ENCODE peak calls at places on chromosomes 11 and 22, in six cellular contexts. G is effector memory CD4-positive, alpha-beta T cell; I is CD4-positive, CD25-positive, alpha-beta regulatory T cell; L is SJSA1; K is adrenal gland; V is bronchial epithelial cell. Y is an unnamed sample.
A peak's percentile ranks its signal among the peaks of the same experiment; 100 is the strongest.

GRCh38 chr11:32962016-32962415 is 53.7 kb upstream of the DEPDC7 start:
- DNase-seq in G (no peak), I (no peak), L (no peak), K (no peak), V (no peak), Y (no peak)

GRCh38 chr11:34655335-34656008 is 34.6 kb downstream of the EHF start:
- DNase-seq in G (no peak), I (no peak), L (no peak), K (peak; percentile 57), V (peak; percentile 83), Y (no peak)

GRCh38 chr11:57545883-57546282 is 8.5 kb downstream of the SMTNL1 start:
- DNase-seq in G (no peak), I (no peak), L (no peak), K (no peak), V (no peak), Y (peak; percentile 62)

GRCh38 chr11:126352934-126353801 is 2.3 kb upstream of the ST3GAL4 start:
- DNase-seq in G (no peak), I (no peak), L (peak; percentile 68), K (no peak), V (peak; percentile 83), Y (no peak)

GRCh38 chr11:29482510-29482909 is 534.3 kb downstream of the KCNA4 start:
- DNase-seq in G (no peak), I (no peak), L (no peak), K (no peak), V (no peak), Y (no peak)

GRCh38 chr22:46833228-46833627 is 70.8 kb downstream of the TBC1D22A start:
- DNase-seq in G (no peak), I (no peak), L (no peak), K (no peak), V (peak; percentile 29), Y (peak; percentile 67)

GRCh38 chr11:125517116-125517804 is 21.2 kb upstream of the FEZ1 start:
- DNase-seq in G (no peak), I (no peak), L (no peak), K (peak; percentile 30), V (no peak), Y (no peak)

GRCh38 chr11:127844843-127845242 is 742.5 kb downstream of the ETS1 start:
- DNase-seq in G (no peak), I (no peak), L (no peak), K (no peak), V (no peak), Y (no peak)

GRCh38 chr11:112368402-112368801 is 107.7 kb upstream of the PLET1 start:
- DNase-seq in G (no peak), I (no peak), L (no peak), K (no peak), V (peak; percentile 64), Y (no peak)

GRCh38 chr11:116691779-116692178 is 81.0 kb downstream of the BUD13 start:
- DNase-seq in G (peak; percentile 18), I (peak; percentile 16), L (peak; percentile 3), K (peak; percentile 37), V (peak; percentile 19), Y (peak; percentile 78)

GRCh38 chr22:46829140-46829891 is 66.9 kb downstream of the TBC1D22A start:
- DNase-seq in G (no peak), I (no peak), L (peak; percentile 88), K (peak; percentile 49), V (peak; percentile 75), Y (peak; percentile 73)

GRCh38 chr11:502288-503178 is 4.5 kb downstream of the RNH1 start:
- DNase-seq in G (no peak), I (no peak), L (no peak), K (no peak), V (no peak), Y (peak; percentile 50)

GRCh38 chr22:42114721-42115120 is 15.9 kb downstream of the CYP2D6 start:
- DNase-seq in G (no peak), I (no peak), L (peak; percentile 8), K (peak; percentile 28), V (no peak), Y (no peak)

GRCh38 chr11:95378106-95378505 is 147.1 kb upstream of the SESN3 start:
- DNase-seq in G (no peak), I (no peak), L (no peak), K (no peak), V (peak; percentile 57), Y (no peak)

GRCh38 chr11:96008161-96008560 is 84.3 kb upstream of the MTMR2 start:
- DNase-seq in G (no peak), I (no peak), L (no peak), K (no peak), V (no peak), Y (no peak)

GRCh38 chr11:59273008-59273841 is 60.5 kb upstream of the MPEG1 start:
- DNase-seq in G (no peak), I (no peak), L (no peak), K (no peak), V (peak; percentile 24), Y (no peak)

GRCh38 chr22:36155702-36156101 is 4.9 kb downstream of the APOL3 start:
- DNase-seq in G (no peak), I (no peak), L (no peak), K (peak; percentile 66), V (no peak), Y (peak; percentile 65)

GRCh38 chr11:17021550-17021949 is 7.3 kb upstream of the PLEKHA7 start:
- DNase-seq in G (no peak), I (no peak), L (no peak), K (no peak), V (no peak), Y (no peak)

GRCh38 chr11:64727131-64727530 is 4.1 kb upstream of the NRXN2 start:
- DNase-seq in G (no peak), I (no peak), L (no peak), K (no peak), V (no peak), Y (no peak)

GRCh38 chr11:64456509-64457320 is 97.8 kb downstream of the RPS6KA4 start:
- DNase-seq in G (no peak), I (no peak), L (no peak), K (no peak), V (no peak), Y (no peak)

GRCh38 chr11:28727254-28727653 is 619.1 kb downstream of the METTL15 start:
- DNase-seq in G (no peak), I (no peak), L (no peak), K (no peak), V (no peak), Y (no peak)

GRCh38 chr11:70241709-70242108 is 28.8 kb upstream of the PPFIA1 start:
- DNase-seq in G (no peak), I (no peak), L (no peak), K (no peak), V (no peak), Y (no peak)

GRCh38 chr11:86577663-86578636 is 94.5 kb downstream of the ME3 start:
- DNase-seq in G (no peak), I (no peak), L (peak; percentile 67), K (peak; percentile 91), V (peak; percentile 90), Y (peak; percentile 85)

GRCh38 chr11:87083029-87083428 is 45.3 kb downstream of the TMEM135 start:
- DNase-seq in G (no peak), I (no peak), L (no peak), K (no peak), V (no peak), Y (no peak)

GRCh38 chr11:68328374-68329091 is 16.1 kb downstream of the LRP5 start:
- DNase-seq in G (no peak), I (no peak), L (peak; percentile 52), K (peak; percentile 51), V (no peak), Y (no peak)

GRCh38 chr11:112886707-112887370 is 74.4 kb upstream of the NCAM1 start:
- DNase-seq in G (no peak), I (no peak), L (no peak), K (no peak), V (no peak), Y (no peak)

GRCh38 chr11:59755701-59756495 is 722 bp downstream of the STX3 start:
- DNase-seq in G (peak; percentile 42), I (peak; percentile 36), L (peak; percentile 77), K (peak; percentile 86), V (peak; percentile 67), Y (peak; percentile 91)

GRCh38 chr11:108019870-108020540 is 11.3 kb downstream of the CUL5 start:
- DNase-seq in G (no peak), I (no peak), L (no peak), K (no peak), V (no peak), Y (no peak)

GRCh38 chr11:115244314-115244713 is 259.9 kb downstream of the CADM1 start:
- DNase-seq in G (no peak), I (no peak), L (no peak), K (no peak), V (no peak), Y (no peak)

GRCh38 chr22:33464698-33465097 is 406.5 kb upstream of the SYN3 start:
- DNase-seq in G (no peak), I (no peak), L (no peak), K (no peak), V (no peak), Y (no peak)

GRCh38 chr11:131595812-131596211 is 225.4 kb downstream of the NTM start:
- DNase-seq in G (no peak), I (no peak), L (no peak), K (no peak), V (no peak), Y (no peak)

GRCh38 chr11:101448881-101449442 is 134.8 kb downstream of the TRPC6 start:
- DNase-seq in G (no peak), I (no peak), L (no peak), K (no peak), V (no peak), Y (no peak)

GRCh38 chr11:3003396-3004231 is 11.5 kb upstream of the NAP1L4 start:
- DNase-seq in G (no peak), I (no peak), L (no peak), K (no peak), V (peak; percentile 93), Y (peak; percentile 51)

DNA sequence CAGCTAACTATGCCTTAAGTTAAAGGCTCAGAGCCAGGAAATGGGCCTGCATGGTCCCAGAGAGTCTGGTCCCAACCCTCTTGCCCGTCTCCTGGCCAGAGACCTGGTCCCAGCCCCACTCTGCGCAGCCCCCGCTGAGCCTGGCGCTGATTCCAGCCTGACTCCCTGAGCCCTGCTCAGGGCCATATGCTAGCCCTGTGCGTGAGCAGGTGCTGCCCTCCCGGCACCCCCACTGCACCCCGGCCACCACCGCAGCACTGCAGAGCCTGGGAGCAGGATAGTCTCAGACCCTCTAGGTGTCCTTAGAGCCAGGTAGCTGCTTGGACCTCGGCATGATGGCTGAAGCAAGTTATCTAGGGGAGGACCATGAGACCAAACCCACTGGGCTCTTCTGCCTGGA is 69.6 kb downstream of the EFCAB6 start:
- DNase-seq in G (no peak), I (no peak), L (no peak), K (no peak), V (no peak), Y (no peak)
- H3K27me3 ChIP-seq in G (peaks cover 2% of the 10 kb centered on the region), I (peaks cover 3% of the 10 kb centered on the region), L (peaks cover 2% of the 10 kb centered on the region), K (no peaks in the 10 kb centered on the region), V (peaks cover 2% of the 10 kb centered on the region), Y (no peaks in the 10 kb centered on the region)

GRCh38 chr22:39194098-39194497 is 41.6 kb upstream of the CBX7 start:
- DNase-seq in G (no peak), I (no peak), L (no peak), K (no peak), V (no peak), Y (no peak)
- H3K27me3 ChIP-seq in G (no peaks in the 10 kb centered on the region), I (no peaks in the 10 kb centered on the region), L (no peaks in the 10 kb centered on the region), K (no peaks in the 10 kb centered on the region), V (no peaks in the 10 kb centered on the region), Y (no peaks in the 10 kb centered on the region)

GRCh38 chr22:31302021-31302420 is 9.7 kb upstream of the PIK3IP1 start:
- DNase-seq in G (no peak), I (no peak), L (no peak), K (no peak), V (no peak), Y (no peak)
- H3K27me3 ChIP-seq in G (no peaks in the 10 kb centered on the region), I (no peaks in the 10 kb centered on the region), L (peaks cover 9% of the 10 kb centered on the region), K (no peaks in the 10 kb centered on the region), V (no peaks in the 10 kb centered on the region), Y (no peaks in the 10 kb centered on the region)

GRCh38 chr22:22384668-22385244 is 123.8 kb downstream of the ZNF280B start:
- DNase-seq in G (no peak), I (no peak), L (no peak), K (no peak), V (no peak), Y (no peak)
- H3K27me3 ChIP-seq in G (no peaks in the 10 kb centered on the region), I (peaks cover 2% of the 10 kb centered on the region), L (peaks cover 22% of the 10 kb centered on the region), K (no peaks in the 10 kb centered on the region), V (peaks cover 2% of the 10 kb centered on the region), Y (no peaks in the 10 kb centered on the region)